ENCODE peak calls at places on chromosome 10, in ten cellular contexts. Q is NCI-H1105 treated with DMSO at 0.1 percent for 48 hours; U is HEK293T; I is AG10803; R is SW480; W is activated CD4-positive, alpha-beta memory T cell treated with anti-CD3 and anti-CD28 coated beads for 36 hours; T is T-helper 17 cell; H is left ventricle myocardium inferior; Z is sigmoid colon; X is GM23248. C is an unnamed sample.

GRCh38 chr10:100377830-100378229 is 30.8 kb downstream of the SCD start:
- DNase-seq in Z (no peak), T (no peak), X (no peak), R (no peak), U (no peak), H (no peak), W (no peak), Q (no peak), I (no peak), C (peak; percentile 42)

GRCh38 chr10:126561499-126562208 is 108.8 kb downstream of the C10orf90 start:
- DNase-seq in Z (no peak), Q (no peak), I (peak; percentile 10), W (no peak), T (no peak), X (peak; percentile 53), R (no peak), U (no peak), H (no peak), C (no peak)

GRCh38 chr10:51097546-51097945 is 23.3 kb downstream of the PRKG1 start:
- DNase-seq in Q (no peak), I (no peak), R (no peak), H (no peak), X (no peak), W (no peak), U (no peak), Z (no peak), T (no peak), C (no peak)

GRCh38 chr10:22427101-22427500 is 81.8 kb downstream of the SPAG6 start:
- DNase-seq in R (no peak), T (no peak), I (peak; percentile 43), W (peak; percentile 21), Z (no peak), U (peak; percentile 27), X (peak; percentile 81), Q (no peak), H (no peak), C (peak; percentile 18)

GRCh38 chr10:44715081-44715480 is 196.1 kb upstream of the TMEM72 start:
- DNase-seq in X (peak; percentile 83), R (no peak), H (no peak), W (no peak), T (no peak), Q (no peak), I (peak; percentile 86), Z (no peak), U (no peak), C (no peak)

GRCh38 chr10:21406595-21407218 is 118.8 kb downstream of the SKIDA1 start:
- DNase-seq in X (peak; percentile 50), Q (no peak), R (no peak), Z (no peak), H (no peak), W (peak; percentile 21), T (no peak), U (no peak), I (peak; percentile 39), C (peak; percentile 13)

GRCh38 chr10:133131053-133131452 is 29.0 kb upstream of the KNDC1 start:
- DNase-seq in Z (peak; percentile 57), X (no peak), W (peak; percentile 6), H (no peak), I (no peak), R (no peak), Q (no peak), T (no peak), U (no peak), C (no peak)

GRCh38 chr10:2173328-2173727 is 436.0 kb upstream of the ADARB2 start:
- DNase-seq in T (no peak), W (no peak), Q (peak; percentile 74), X (no peak), R (no peak), U (no peak), Z (no peak), H (no peak), I (no peak), C (no peak)

GRCh38 chr10:88088441-88089340 is 225.3 kb downstream of the PTEN start:
- DNase-seq in U (no peak), W (no peak), Z (no peak), X (no peak), T (no peak), Q (peak; percentile 46), H (no peak), R (no peak), I (no peak), C (no peak)

GRCh38 chr10:7872041-7872442 is 53.7 kb downstream of the TAF3 start:
- DNase-seq in I (no peak), W (no peak), Q (peak; percentile 28), T (no peak), U (peak; percentile 25), X (peak; percentile 44), Z (no peak), R (peak; percentile 18), H (no peak), C (no peak)